ENCODE peak calls at places on chromosome 21, in five cellular contexts. E is fibroblast of lung, N is H9, H is RWPE1, P is neural crest cell. K is an unnamed sample.

GRCh38 chr21:26147535-26147934 is 23.0 kb downstream of the APP start:
- DNase-seq in P (no peak), N (no peak), H (no peak), E (no peak), K (no peak)

GRCh38 chr21:36239585-36239984 is 80.4 kb upstream of the MORC3 start:
- DNase-seq in P (no peak), E (no peak), H (no peak), N (no peak), K (no peak)

GRCh38 chr21:35705237-35705887 is 355.0 kb downstream of the SETD4 start:
- DNase-seq in H (no peak), E (no peak), N (no peak), P (no peak), K (no peak)

GRCh38 chr21:28627691-28628090 is 365.0 kb downstream of the LTN1 start:
- DNase-seq in H (no peak), P (no peak), E (no peak), N (no peak), K (no peak)

GRCh38 chr21:35711661-35712060 is 348.7 kb downstream of the SETD4 start:
- DNase-seq in H (no peak), E (no peak), N (no peak), P (no peak), K (no peak)

GRCh38 chr21:41753001-41753725 is 13.7 kb downstream of the RIPK4 start:
- DNase-seq in E (no peak), N (no peak), H (no peak), P (no peak), K (no peak)

GRCh38 chr21:14888202-14888601 is 176.6 kb downstream of the NRIP1 start:
- DNase-seq in P (no peak), E (no peak), N (no peak), H (no peak), K (no peak)

GRCh38 chr21:41086551-41086950 is 81.4 kb upstream of the BACE2 start:
- DNase-seq in P (no peak), H (no peak), N (no peak), E (no peak), K (no peak)

GRCh38 chr21:17929514-17929913 is 110.4 kb upstream of the C21orf91 start:
- DNase-seq in E (no peak), P (no peak), N (no peak), H (no peak), K (no peak)

GRCh38 chr21:45207839-45208626 is 79.7 kb downstream of the POFUT2 start:
- DNase-seq in E (no peak), N (no peak), P (no peak), H (no peak), K (no peak)

GRCh38 chr21:36526104-36526503 is 46.2 kb upstream of the CLDN14 start:
- DNase-seq in E (no peak), H (no peak), P (no peak), N (no peak), K (no peak)

GRCh38 chr21:43608664-43609063 is 50.6 kb downstream of the HSF2BP start:
- DNase-seq in E (no peak), N (no peak), P (no peak), H (no peak), K (no peak)

GRCh38 chr21:45153358-45154318 is 79.3 kb downstream of the ADARB1 start:
- DNase-seq in P (no peak), H (no peak), N (no peak), E (peak; percentile 80), K (no peak)

GRCh38 chr21:43985690-43986251 is 26.3 kb upstream of the TRAPPC10 start:
- DNase-seq in N (peak; percentile 77), E (no peak), H (no peak), P (no peak), K (no peak)

GRCh38 chr21:27804515-27804914 is 837.6 kb upstream of the ADAMTS5 start:
- DNase-seq in E (peak; percentile 6), N (no peak), H (no peak), P (no peak), K (no peak)

GRCh38 chr21:20971296-20971921 is 26.8 kb upstream of the NCAM2 start:
- DNase-seq in P (peak; percentile 46), N (peak; percentile 35), E (peak; percentile 56), H (peak; percentile 40), K (peak; percentile 0)

GRCh38 chr21:36769051-36769867 is 70.3 kb downstream of the SIM2 start:
- DNase-seq in H (no peak), N (no peak), E (peak; percentile 96), P (no peak), K (no peak)

GRCh38 chr21:15729674-15730483 is at the start of gene USP25:
- DNase-seq in E (peak; percentile 67), P (peak; percentile 74), N (peak; percentile 89), H (peak; percentile 90), K (peak; percentile 74)

GRCh38 chr21:42607525-42608102 is 45.8 kb upstream of the PDE9A start:
- DNase-seq in P (no peak), N (no peak), E (no peak), H (no peak), K (no peak)

GRCh38 chr21:42939581-42940413 is 14.4 kb upstream of the ERVH48-1 start:
- DNase-seq in H (peak; percentile 90), P (no peak), E (peak; percentile 96), N (no peak), K (peak; percentile 39)

GRCh38 chr21:43328591-43329360 is 98.2 kb downstream of the SIK1 start:
- DNase-seq in P (no peak), H (no peak), N (no peak), E (no peak), K (no peak)

GRCh38 chr21:40827509-40827908 is 19.4 kb downstream of the DSCAM start:
- DNase-seq in E (no peak), N (no peak), H (no peak), P (no peak), K (no peak)

DNA sequence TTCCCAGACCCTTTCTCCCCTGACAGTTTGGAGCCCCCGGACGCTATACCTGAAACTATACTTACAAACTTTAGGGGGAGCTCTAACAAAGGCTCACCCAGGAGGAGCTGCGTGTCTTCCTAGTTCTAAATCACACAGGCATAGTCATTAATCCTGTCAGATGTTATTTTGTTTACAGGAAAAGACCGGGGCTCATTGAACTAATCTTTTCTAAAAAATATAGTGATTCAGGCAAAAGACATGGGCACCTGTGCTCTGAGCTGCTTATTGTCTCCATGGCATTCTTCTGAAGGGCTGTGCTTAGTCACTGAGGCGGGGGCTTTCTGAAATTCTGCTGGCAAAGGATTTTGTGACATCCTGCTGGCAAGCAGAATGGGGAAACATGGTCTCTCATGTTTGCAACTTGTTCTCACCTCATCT is 1577.0 kb downstream of the NCAM2 start:
- DNase-seq in H (peak; percentile 14), P (peak; percentile 14), E (no peak), N (peak; percentile 46), K (no peak)
- TF ChIP-seq CTCF in H (no peak), P (peak; percentile 72), E (no peak), N (peak; percentile 82), K (no peak)

DNA sequence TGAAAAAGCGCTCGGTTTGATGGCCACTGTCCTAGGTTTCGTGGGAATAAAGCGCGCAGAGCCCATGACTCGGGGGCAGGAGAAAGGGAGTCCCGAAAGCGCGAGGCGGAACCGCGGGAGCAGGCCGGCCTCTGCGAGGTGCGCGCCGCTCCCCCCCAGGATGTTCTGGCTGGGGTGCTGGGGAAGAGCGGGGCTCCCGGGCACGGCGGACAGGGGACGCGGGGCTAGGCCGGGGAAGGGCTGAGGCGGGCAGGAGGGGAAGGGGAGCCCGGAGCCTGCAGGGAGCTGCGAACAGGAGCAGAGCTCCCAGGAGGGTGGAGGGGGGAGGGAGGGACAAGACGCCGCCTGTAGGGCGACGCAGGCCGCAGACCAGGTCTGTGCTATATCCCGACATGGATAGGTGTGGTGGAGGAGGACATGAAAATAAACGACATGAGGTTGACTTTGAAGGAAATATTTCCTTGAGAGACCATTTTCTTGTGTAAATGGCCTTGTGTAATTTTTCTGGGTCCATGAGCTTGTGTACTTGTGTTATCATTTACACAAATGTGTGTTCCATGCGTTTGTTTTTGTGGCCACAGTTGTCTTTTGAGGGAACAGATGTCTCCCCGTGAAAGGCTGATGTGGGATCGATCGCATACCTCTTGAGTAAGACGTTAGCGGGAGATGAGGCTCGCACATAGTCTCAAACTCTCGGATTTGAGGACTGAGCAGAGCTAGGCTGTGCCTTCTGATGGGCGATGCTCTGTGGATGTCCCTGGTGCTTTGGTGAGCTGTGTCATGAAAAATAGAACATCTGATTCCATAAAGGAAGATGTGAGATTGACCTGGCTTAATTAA is 1.3 kb downstream of the PCNT start:
- DNase-seq in N (peak; percentile 75), H (peak; percentile 58), P (peak; percentile 45), E (peak; percentile 54), K (peak; percentile 45)
- TF ChIP-seq CTCF in N (peak; percentile 46), H (no peak), P (peak; percentile 51), E (peak; percentile 45), K (no peak)

GRCh38 chr21:33901421-33902288 is 13.9 kb downstream of the ATP5PO start:
- DNase-seq in P (peak; percentile 43), H (no peak), E (peak; percentile 70), N (peak; percentile 88), K (peak; percentile 7)
- TF ChIP-seq CTCF in P (peak; percentile 62), H (peak; percentile 45), E (peak; percentile 55), N (peak; percentile 82), K (no peak)

GRCh38 chr21:32093758-32094463 is 184.9 kb downstream of the MIS18A start:
- DNase-seq in N (no peak), P (no peak), E (no peak), H (no peak), K (no peak)

GRCh38 chr21:32101206-32101763 is 177.6 kb downstream of the MIS18A start:
- DNase-seq in H (no peak), P (no peak), E (no peak), N (no peak), K (no peak)

GRCh38 chr21:32094792-32095191 is 184.1 kb downstream of the MIS18A start:
- DNase-seq in H (no peak), P (no peak), N (peak; percentile 45), E (peak; percentile 16), K (peak; percentile 9)

GRCh38 chr21:32099812-32100416 is 178.9 kb downstream of the MIS18A start:
- DNase-seq in P (no peak), N (peak; percentile 39), H (no peak), E (no peak), K (no peak)

GRCh38 chr21:32096411-32096810 is 182.4 kb downstream of the MIS18A start:
- DNase-seq in P (peak; percentile 35), H (no peak), E (no peak), N (peak; percentile 68), K (peak; percentile 30)
- TF ChIP-seq CTCF in P (peak; percentile 54), H (no peak), E (peak; percentile 16), N (peak; percentile 74), K (peak; percentile 39)

GRCh38 chr21:37917612-37918011 is 1.4 kb upstream of the KCNJ6 start:
- DNase-seq in P (no peak), H (peak; percentile 40), N (no peak), E (peak; percentile 42), K (no peak)

GRCh38 chr21:37915941-37916794 is at the start of gene KCNJ6:
- DNase-seq in P (peak; percentile 85), H (peak; percentile 60), E (peak; percentile 41), N (peak; percentile 87), K (no peak)

GRCh38 chr21:37915516-37915915 is 741 bp downstream of the KCNJ6 start:
- DNase-seq in N (peak; percentile 43), P (no peak), H (no peak), E (no peak), K (no peak)

GRCh38 chr21:37914211-37914900 is 1.9 kb downstream of the KCNJ6 start:
- DNase-seq in E (peak; percentile 19), H (peak; percentile 46), P (peak; percentile 50), N (peak; percentile 84), K (no peak)

GRCh38 chr21:37916795-37917142 is 512 bp upstream of the KCNJ6 start:
- DNase-seq in E (no peak), P (peak; percentile 61), N (peak; percentile 83), H (no peak), K (no peak)
- TF ChIP-seq CTCF in E (peak; percentile 12), P (peak; percentile 10), N (peak; percentile 62), H (no peak), K (no peak)